ENCODE peak calls at places on chromosomes 5 and 9, in ten cellular contexts. W is A673, S is colonic mucosa, K is sigmoid colon, N is astrocyte, L is A549, D is GM23338, H is RWPE2, C is brain microvascular endothelial cell, B is uterus. R is an unnamed sample.

GRCh38 chr9:13163287-13163686 is 116.2 kb downstream of the MPDZ start:
- DNase-seq in W (no peak), S (no peak), K (no peak), N (no peak), L (no peak), D (no peak), H (no peak), C (no peak), B (no peak), R (no peak)

GRCh38 chr9:134781895-134782294 is 98.7 kb upstream of the FCN2 start:
- DNase-seq in W (peak; percentile 15), S (no peak), K (no peak), N (no peak), L (no peak), D (peak; percentile 71), H (no peak), C (no peak), B (no peak), R (no peak)

GRCh38 chr9:69674741-69675438 is 2.7 kb upstream of the APBA1 start:
- DNase-seq in W (peak; percentile 64), S (no peak), K (no peak), N (peak; percentile 91), L (no peak), D (no peak), H (no peak), C (peak; percentile 65), B (no peak), R (no peak)

GRCh38 chr9:19471737-19472648 is 63.2 kb downstream of the ACER2 start:
- DNase-seq in W (peak; percentile 46), S (peak; percentile 40), K (peak; percentile 77), N (peak; percentile 13), L (peak; percentile 79), D (peak; percentile 83), H (no peak), C (peak; percentile 48), B (peak; percentile 40), R (peak; percentile 57)

GRCh38 chr5:117624226-117624625 is 1049.6 kb upstream of the SEMA6A start:
- DNase-seq in W (no peak), S (no peak), K (no peak), N (no peak), L (no peak), D (no peak), H (no peak), C (no peak), B (no peak), R (no peak)

GRCh38 chr5:23473915-23474679 is 33.3 kb upstream of the PRDM9 start:
- DNase-seq in W (no peak), S (no peak), K (no peak), N (no peak), L (no peak), D (no peak), H (no peak), C (no peak), B (no peak), R (no peak)

GRCh38 chr9:134658378-134658955 is 16.9 kb downstream of the COL5A1 start:
- DNase-seq in W (no peak), S (no peak), K (peak; percentile 58), N (no peak), L (no peak), D (no peak), H (peak; percentile 56), C (no peak), B (no peak), R (no peak)

GRCh38 chr5:112201141-112201540 is 217.9 kb downstream of the EPB41L4A start:
- DNase-seq in W (no peak), S (no peak), K (no peak), N (no peak), L (no peak), D (no peak), H (no peak), C (no peak), B (no peak), R (no peak)

GRCh38 chr9:128203024-128203841 is at the start of gene DNM1:
- DNase-seq in W (peak; percentile 81), S (peak; percentile 49), K (no peak), N (no peak), L (peak; percentile 89), D (peak; percentile 77), H (no peak), C (no peak), B (no peak), R (peak; percentile 86)

DNA sequence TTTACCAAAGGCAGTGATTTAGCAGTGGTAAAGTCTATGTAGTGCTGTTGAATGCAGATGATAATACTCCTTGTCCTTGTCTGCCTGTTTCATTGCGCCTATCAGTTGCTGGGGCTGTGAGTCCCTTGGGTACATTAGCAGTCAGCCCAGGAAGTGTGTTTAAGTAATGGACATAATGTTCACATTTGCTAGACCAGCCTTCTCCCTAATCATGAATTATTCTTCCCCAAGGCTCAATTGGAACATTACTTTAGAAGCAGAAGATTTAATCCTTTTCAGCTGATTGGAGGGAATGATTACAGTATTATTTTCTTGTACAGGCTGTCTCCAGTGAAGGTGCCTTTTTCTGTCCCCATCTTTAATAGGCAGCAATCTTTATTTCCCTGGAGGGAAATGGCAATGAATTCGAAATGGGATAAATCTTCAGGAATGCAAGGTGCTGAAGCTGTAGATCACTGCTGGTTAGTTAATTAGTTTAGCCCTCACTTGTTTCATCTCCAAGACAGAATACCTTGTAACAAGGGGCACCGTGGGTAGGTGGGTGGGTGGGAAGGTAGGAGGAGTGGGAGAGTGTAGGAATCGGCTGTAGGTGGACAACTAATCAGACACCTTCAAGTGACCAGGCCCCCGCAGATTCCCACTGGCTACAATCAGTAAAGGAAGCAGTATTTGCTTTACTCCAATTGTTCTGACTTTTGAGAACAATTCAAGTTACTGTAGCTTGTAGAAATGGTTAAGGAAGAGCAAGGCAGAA is 293.9 kb downstream of the TLE1 start:
- DNase-seq in W (peak; percentile 83), S (no peak), K (no peak), N (no peak), L (no peak), D (no peak), H (no peak), C (no peak), B (no peak), R (no peak)
- H3K27ac ChIP-seq in W (peak overlapping the region; percentile 61), S (no peak overlapping the region), K (peak overlapping the region; percentile 72), N (no peak overlapping the region), L (peak overlapping the region; percentile 34), D (no peak overlapping the region), H (no peak overlapping the region), C (no peak overlapping the region), B (peak overlapping the region; percentile 81), R (no peak overlapping the region)

DNA sequence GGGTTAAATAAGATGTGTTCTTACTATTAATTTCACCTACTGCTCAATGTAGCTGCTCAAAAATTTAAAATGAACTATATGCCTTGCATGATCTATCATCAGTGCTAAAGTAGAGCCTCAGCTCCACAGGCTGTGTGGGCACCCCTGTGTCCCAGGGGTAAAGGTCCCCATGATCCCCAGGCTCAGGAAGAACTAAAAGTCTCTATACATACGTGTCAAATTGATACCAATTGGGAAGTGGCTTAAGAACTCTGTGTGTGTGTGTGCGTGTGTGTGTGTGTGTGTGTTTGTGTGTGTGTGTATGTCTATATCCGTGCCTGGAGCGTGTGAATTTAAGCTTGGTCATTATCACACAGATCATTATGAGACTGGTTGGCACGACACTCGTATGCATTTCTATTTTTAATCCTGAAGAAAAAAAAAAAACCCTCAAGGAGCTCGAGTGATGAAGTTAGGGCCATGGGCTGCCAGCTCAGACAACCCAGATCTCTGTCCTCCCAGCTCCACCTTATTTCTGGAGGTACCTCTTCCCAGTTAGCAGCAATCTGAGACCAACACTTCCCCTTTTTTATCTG is 45.9 kb upstream of the CTXN3 start:
- DNase-seq in W (no peak), S (no peak), K (no peak), N (no peak), L (no peak), D (no peak), H (no peak), C (no peak), B (no peak), R (no peak)
- H3K4me3 ChIP-seq in W (no peak overlapping the region), S (no peak overlapping the region), K (no peak overlapping the region), N (no peak overlapping the region), L (no peak overlapping the region), D (no peak overlapping the region), H (no peak overlapping the region), C (no peak overlapping the region), B (no peak overlapping the region), R (no peak overlapping the region)

GRCh38 chr9:15421532-15421931 is 1.1 kb upstream of the SNAPC3 start:
- DNase-seq in W (no peak), S (peak; percentile 41), K (no peak), N (no peak), L (no peak), D (no peak), H (no peak), C (no peak), B (no peak), R (no peak)

GRCh38 chr9:15420796-15421195 is 1.9 kb upstream of the SNAPC3 start:
- DNase-seq in W (no peak), S (no peak), K (no peak), N (no peak), L (no peak), D (no peak), H (no peak), C (peak; percentile 63), B (no peak), R (no peak)

GRCh38 chr9:15426019-15426418 is 3.3 kb downstream of the SNAPC3 start:
- DNase-seq in W (no peak), S (no peak), K (no peak), N (no peak), L (no peak), D (no peak), H (no peak), C (no peak), B (no peak), R (no peak)

GRCh38 chr9:15422355-15423327 is at the start of gene SNAPC3:
- DNase-seq in W (peak; percentile 90), S (peak; percentile 97), K (peak; percentile 96), N (peak; percentile 90), L (peak; percentile 94), D (peak; percentile 98), H (peak; percentile 89), C (peak; percentile 92), B (peak; percentile 90), R (peak; percentile 91)

GRCh38 chr9:15423328-15423985 is 781 bp downstream of the SNAPC3 start:
- DNase-seq in W (peak; percentile 4), S (peak; percentile 25), K (no peak), N (no peak), L (no peak), D (peak; percentile 32), H (no peak), C (peak; percentile 22), B (no peak), R (no peak)
- TF ChIP-seq CTCF in W (no peak), S (no peak), K (no peak), N (peak; percentile 19), L (no peak), D (no peak), H (peak; percentile 20), C (peak; percentile 45), B (no peak), R (peak; percentile 21)

DNA sequence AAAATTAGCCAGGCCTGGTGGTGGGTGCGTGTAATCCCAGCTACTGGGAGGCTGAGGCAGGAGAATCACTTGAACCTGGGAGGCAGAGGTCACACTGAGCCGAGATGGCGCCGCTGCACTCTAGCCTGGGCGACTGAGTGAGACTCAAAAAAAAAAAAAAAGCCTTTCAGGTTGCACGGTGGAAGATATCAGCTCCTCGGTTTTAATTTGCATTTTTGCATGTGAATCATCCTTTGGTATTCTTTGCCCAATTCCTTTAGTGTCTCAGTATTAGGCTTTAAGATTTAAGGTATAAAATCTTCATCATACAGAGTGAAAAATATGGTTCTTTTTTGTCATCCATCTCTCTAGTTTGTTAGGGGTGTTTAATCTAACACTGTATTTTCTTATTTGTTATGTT is 173.6 kb upstream of the S1PR3 start:
- DNase-seq in W (no peak), S (no peak), K (no peak), N (peak; percentile 42), L (no peak), D (peak; percentile 32), H (no peak), C (no peak), B (no peak), R (no peak)
- H3K27ac ChIP-seq in W (no peak overlapping the region), S (no peak overlapping the region), K (no peak overlapping the region), N (peak overlapping the region; percentile 31), L (no peak overlapping the region), D (no peak overlapping the region), H (no peak overlapping the region), C (no peak overlapping the region), B (no peak overlapping the region), R (no peak overlapping the region)

R was measured in CD8-positive, alpha-beta T cell.